ENCODE peak calls at places on chromosomes 1 and 21, in four cellular contexts. H is spleen, P is dorsolateral prefrontal cortex, U is WERI-Rb-1. V is an unnamed sample.

GRCh38 chr1:98374098-98374497 is 287.4 kb upstream of the SNX7 start:
- DNase-seq in H (no peak), P (no peak), U (no peak), V (no peak)

GRCh38 chr1:13836136-13836535 is 136.1 kb downstream of the PRDM2 start:
- DNase-seq in H (no peak), P (no peak), U (no peak), V (no peak)

GRCh38 chr1:53949023-53949611 is 3.0 kb downstream of the LRRC42 start:
- DNase-seq in H (no peak), P (no peak), U (peak; percentile 50), V (no peak)

GRCh38 chr1:1833916-1834325 is 55.7 kb upstream of the NADK start:
- DNase-seq in H (peak; percentile 83), P (no peak), U (no peak), V (peak; percentile 86)

GRCh38 chr1:116990612-116991151 is 10.9 kb upstream of the CD101 start:
- DNase-seq in H (no peak), P (no peak), U (no peak), V (peak; percentile 81)

GRCh38 chr1:35575401-35575958 is 2.4 kb downstream of the TFAP2E start:
- DNase-seq in H (peak; percentile 36), P (no peak), U (no peak), V (no peak)

GRCh38 chr1:224069138-224069537 is 44.8 kb upstream of the FBXO28 start:
- DNase-seq in H (no peak), P (no peak), U (no peak), V (no peak)

GRCh38 chr21:42652527-42653491 is 612 bp upstream of the PDE9A start:
- DNase-seq in H (peak; percentile 85), P (peak; percentile 62), U (peak; percentile 98), V (peak; percentile 56)

GRCh38 chr1:65083263-65083896 is 64.6 kb upstream of the AK4 start:
- DNase-seq in H (no peak), P (no peak), U (no peak), V (no peak)

GRCh38 chr1:34984435-34985062 is 598 bp downstream of the TMEM35B start:
- DNase-seq in H (no peak), P (no peak), U (peak; percentile 68), V (peak; percentile 68)

GRCh38 chr1:209769956-209770355 is 14.1 kb downstream of the TRAF3IP3 start:
- DNase-seq in H (no peak), P (no peak), U (no peak), V (no peak)

GRCh38 chr21:38869946-38870345 is 64.2 kb downstream of the ETS2 start:
- DNase-seq in H (no peak), P (no peak), U (no peak), V (peak; percentile 11)

GRCh38 chr1:229101475-229101874 is 169.4 kb upstream of the RAB4A start:
- DNase-seq in H (no peak), P (no peak), U (no peak), V (no peak)

GRCh38 chr1:24714859-24715520 is 30.3 kb upstream of the CLIC4 start:
- DNase-seq in H (no peak), P (peak; percentile 91), U (no peak), V (no peak)

GRCh38 chr1:6724517-6725141 is 23.0 kb upstream of the DNAJC11 start:
- DNase-seq in H (peak; percentile 21), P (no peak), U (no peak), V (peak; percentile 84)

GRCh38 chr1:18128298-18128697 is 20.7 kb downstream of the IGSF21 start:
- DNase-seq in H (no peak), P (no peak), U (no peak), V (no peak)
- H3K27me3 ChIP-seq in H (peaks cover 5% of the 10 kb centered on the region), P (no peaks in the 10 kb centered on the region), U (no peaks in the 10 kb centered on the region), V (peaks cover 4% of the 10 kb centered on the region)

GRCh38 chr1:50422946-50423669 is at the start of gene DMRTA2:
- DNase-seq in H (no peak), P (peak; percentile 68), U (peak; percentile 64), V (peak; percentile 85)
- H3K27me3 ChIP-seq in H (peaks cover 100% of the 10 kb centered on the region), P (peaks cover 42% of the 10 kb centered on the region), U (peaks cover 55% of the 10 kb centered on the region), V (no peaks in the 10 kb centered on the region)

DNA sequence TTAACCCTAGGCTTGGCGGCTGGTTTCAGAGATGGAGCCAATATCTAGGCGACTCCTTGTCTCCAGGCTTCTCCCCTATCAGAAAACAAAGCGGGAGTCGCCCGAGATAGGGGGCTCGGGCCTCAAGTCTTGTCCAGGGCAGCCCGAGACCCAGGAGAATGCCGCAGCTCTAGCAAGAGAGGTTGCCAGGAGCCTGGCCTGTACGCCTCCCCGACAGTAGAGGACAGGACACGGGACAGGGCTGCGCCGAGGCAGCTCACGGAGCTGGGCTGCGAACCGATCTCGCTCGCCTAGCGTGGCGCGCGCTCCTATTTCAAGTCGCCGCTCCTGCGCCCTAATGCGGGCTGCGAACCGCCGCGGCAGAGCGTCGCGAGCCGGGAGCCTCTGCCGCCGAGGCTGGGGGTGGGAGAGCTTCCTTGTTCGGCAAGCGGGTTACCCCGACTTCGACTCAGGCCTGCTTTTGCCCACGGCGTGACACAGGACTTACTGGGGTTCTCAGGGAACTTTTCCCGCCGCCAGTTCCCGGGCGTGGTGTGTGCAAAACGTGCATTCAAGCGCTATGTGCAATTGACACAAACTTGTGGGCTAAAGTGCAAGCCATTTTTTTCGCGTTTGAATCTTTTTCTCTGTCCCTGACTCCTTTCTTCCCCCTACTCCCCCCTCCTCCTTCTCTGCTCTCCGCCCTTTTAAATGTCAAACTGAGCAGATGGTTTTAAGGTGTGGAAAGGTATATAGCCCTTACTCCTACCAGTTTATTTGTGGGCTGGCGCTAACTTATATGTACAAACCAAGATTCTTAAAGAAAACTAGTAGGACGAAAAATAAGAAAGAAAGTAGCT is 2.4 kb upstream of the PROX1 start:
- DNase-seq in H (no peak), P (no peak), U (peak; percentile 32), V (no peak)
- H3K27me3 ChIP-seq in H (peaks cover 100% of the 10 kb centered on the region), P (no peaks in the 10 kb centered on the region), U (peaks cover 82% of the 10 kb centered on the region), V (peaks cover 57% of the 10 kb centered on the region)

DNA sequence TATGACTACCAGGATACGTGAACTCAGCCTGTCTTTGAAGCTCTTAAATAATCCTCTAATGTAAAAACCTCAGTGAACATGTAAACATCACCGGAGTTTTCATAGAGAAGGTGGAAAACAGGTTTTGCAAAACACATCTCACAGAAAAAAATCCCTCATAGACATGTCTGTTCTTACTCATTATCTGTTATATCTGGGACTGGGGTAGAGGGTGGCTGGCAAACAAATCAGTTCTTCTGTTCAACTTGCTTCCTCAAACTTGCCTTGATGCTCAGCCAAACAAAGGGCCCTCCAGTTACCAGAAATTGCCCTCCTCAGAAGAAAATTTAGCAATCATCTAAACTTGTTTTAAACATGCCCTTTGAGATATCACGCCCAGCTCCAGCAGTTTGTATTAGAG is 66.1 kb upstream of the CXADR start:
- DNase-seq in H (no peak), P (no peak), U (no peak), V (no peak)
- H3K27me3 ChIP-seq in H (no peaks in the 10 kb centered on the region), P (no peaks in the 10 kb centered on the region), U (no peaks in the 10 kb centered on the region), V (no peaks in the 10 kb centered on the region)

GRCh38 chr1:18178125-18178524 is 70.5 kb downstream of the IGSF21 start:
- DNase-seq in H (peak; percentile 18), P (no peak), U (no peak), V (no peak)
- H3K27me3 ChIP-seq in H (peaks cover 42% of the 10 kb centered on the region), P (no peaks in the 10 kb centered on the region), U (no peaks in the 10 kb centered on the region), V (peaks cover 24% of the 10 kb centered on the region)

GRCh38 chr1:5681654-5682053 is 310.6 kb downstream of the NPHP4 start:
- DNase-seq in H (no peak), P (peak; percentile 24), U (no peak), V (no peak)

GRCh38 chr1:5685446-5686040 is 306.7 kb downstream of the NPHP4 start:
- DNase-seq in H (no peak), P (peak; percentile 16), U (no peak), V (no peak)

GRCh38 chr1:5684791-5685190 is 307.4 kb downstream of the NPHP4 start:
- DNase-seq in H (no peak), P (no peak), U (no peak), V (no peak)

GRCh38 chr1:5682626-5683235 is 309.5 kb downstream of the NPHP4 start:
- DNase-seq in H (no peak), P (peak; percentile 9), U (no peak), V (no peak)

GRCh38 chr1:5683446-5683845 is 308.8 kb downstream of the NPHP4 start:
- DNase-seq in H (no peak), P (no peak), U (no peak), V (no peak)
- H3K27me3 ChIP-seq in H (no peaks in the 10 kb centered on the region), P (no peaks in the 10 kb centered on the region), U (no peaks in the 10 kb centered on the region), V (no peaks in the 10 kb centered on the region)

DNA sequence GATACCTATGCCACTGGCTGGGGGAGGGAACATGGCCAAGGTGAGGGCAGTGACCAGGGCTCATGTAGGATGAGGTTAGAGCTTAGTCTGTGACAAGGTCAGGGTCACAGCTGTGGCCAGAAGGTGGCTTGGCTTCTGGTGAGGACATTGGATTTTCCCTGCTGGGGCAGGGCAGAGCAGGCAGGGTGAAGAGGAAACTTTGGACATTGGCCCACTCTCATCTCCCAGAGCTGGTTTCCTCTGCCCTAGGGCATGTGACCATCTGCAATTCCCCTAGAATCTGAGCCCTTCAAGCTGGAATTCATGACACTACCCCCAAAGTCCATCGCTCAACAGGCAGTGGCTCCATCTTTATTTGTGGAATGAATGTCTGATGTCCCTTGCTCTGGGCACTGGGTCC is 5.3 kb downstream of the DMBX1 start:
- DNase-seq in H (peak; percentile 30), P (no peak), U (no peak), V (no peak)
- H3K27me3 ChIP-seq in H (peaks cover 64% of the 10 kb centered on the region), P (peaks cover 17% of the 10 kb centered on the region), U (peaks cover 4% of the 10 kb centered on the region), V (peaks cover 43% of the 10 kb centered on the region)

GRCh38 chr21:34635307-34635706 is 20.4 kb upstream of the RCAN1 start:
- DNase-seq in H (no peak), P (no peak), U (peak; percentile 49), V (no peak)
- H3K27me3 ChIP-seq in H (no peaks in the 10 kb centered on the region), P (no peaks in the 10 kb centered on the region), U (peaks cover 66% of the 10 kb centered on the region), V (no peaks in the 10 kb centered on the region)

V was measured in SJSA1.